ENCODE peak calls at places on chromosomes 11 and 22, in five cellular contexts. K is esophagus squamous epithelium, M is upper lobe of right lung, I is spleen, S is psoas muscle. P is an unnamed sample.

GRCh38 chr11:1017269-1018005 is 19.1 kb downstream of the MUC6 start:
- DNase-seq in S (no peak), I (no peak), M (no peak), K (no peak), P (no peak)

GRCh38 chr11:64323373-64323772 is 5.5 kb downstream of the PRDX5 start:
- DNase-seq in M (peak; percentile 41), S (no peak), K (no peak), I (no peak), P (no peak)

GRCh38 chr11:18608373-18608772 is 8.8 kb downstream of the MISFA start:
- DNase-seq in I (no peak), M (no peak), S (no peak), K (no peak), P (no peak)

GRCh38 chr11:86942212-86942611 is 13.0 kb downstream of the FZD4 start:
- DNase-seq in M (no peak), I (no peak), K (no peak), S (no peak), P (no peak)

GRCh38 chr11:57223601-57224000 is 13.4 kb downstream of the APLNR start:
- DNase-seq in K (no peak), M (no peak), I (no peak), S (no peak), P (no peak)

GRCh38 chr22:48404004-48404403 is 1423.7 kb downstream of the BRD1 start:
- DNase-seq in S (no peak), K (no peak), I (no peak), M (no peak), P (no peak)

GRCh38 chr11:129457321-129457720 is 81.7 kb downstream of the BARX2 start:
- DNase-seq in I (no peak), S (no peak), K (no peak), M (no peak), P (no peak)

GRCh38 chr11:65504671-65505433 is 6.0 kb downstream of the MALAT1 start:
- DNase-seq in S (no peak), M (no peak), K (no peak), I (no peak), P (no peak)

GRCh38 chr11:28108909-28109308 is 721 bp downstream of the METTL15 start:
- DNase-seq in K (no peak), I (no peak), S (no peak), M (no peak), P (no peak)

GRCh38 chr22:39913886-39914285 is 13.0 kb downstream of the GRAP2 start:
- DNase-seq in K (no peak), M (no peak), S (no peak), I (no peak), P (no peak)

GRCh38 chr22:20205964-20206708 is 55.3 kb upstream of the CCDC188 start:
- DNase-seq in K (no peak), M (peak; percentile 85), I (peak; percentile 92), S (peak; percentile 61), P (no peak)

GRCh38 chr11:56909080-56909479 is 79.6 kb upstream of the OR5AK2 start:
- DNase-seq in M (no peak), K (no peak), I (no peak), S (no peak), P (no peak)

GRCh38 chr22:31901388-31902137 is 42.8 kb upstream of the YWHAH start:
- DNase-seq in S (no peak), I (no peak), K (no peak), M (no peak), P (no peak)

GRCh38 chr11:79047356-79047755 is 393.5 kb downstream of the TENM4 start:
- DNase-seq in S (no peak), I (no peak), M (no peak), K (no peak), P (no peak)

GRCh38 chr11:33733978-33734377 is 2.2 kb downstream of the CD59 start:
- DNase-seq in I (no peak), K (no peak), S (no peak), M (no peak), P (no peak)

GRCh38 chr22:28907311-28908008 is 24.1 kb downstream of the ZNRF3 start:
- DNase-seq in S (no peak), M (no peak), K (no peak), I (no peak), P (no peak)

GRCh38 chr22:37733625-37734401 is 37.0 kb downstream of the TRIOBP start:
- DNase-seq in K (no peak), I (no peak), S (no peak), M (peak; percentile 75), P (no peak)

GRCh38 chr11:66559141-66559861 is 9.1 kb downstream of the CTSF start:
- DNase-seq in I (no peak), S (peak; percentile 53), M (no peak), K (no peak), P (peak; percentile 61)

GRCh38 chr11:65624931-65625627 is 9.5 kb downstream of the PCNX3 start:
- DNase-seq in M (no peak), S (no peak), K (no peak), I (no peak), P (no peak)

GRCh38 chr11:8962827-8963226 is 1.4 kb downstream of the TMEM9B start:
- DNase-seq in K (no peak), S (no peak), I (no peak), M (no peak), P (no peak)

GRCh38 chr11:62108017-62108750 is 15.6 kb upstream of the INCENP start:
- DNase-seq in M (no peak), K (no peak), S (no peak), I (no peak), P (no peak)

GRCh38 chr11:17598700-17599459 is 51.8 kb downstream of the OTOG start:
- DNase-seq in S (peak; percentile 74), I (peak; percentile 90), M (peak; percentile 81), K (no peak), P (peak; percentile 74)

GRCh38 chr11:130457909-130458729 is 9.7 kb downstream of the ADAMTS15 start:
- DNase-seq in M (no peak), K (no peak), I (no peak), S (no peak), P (no peak)

GRCh38 chr22:46979506-46979905 is 217.1 kb downstream of the TBC1D22A start:
- DNase-seq in K (no peak), I (no peak), M (no peak), S (no peak), P (no peak)

GRCh38 chr11:112523477-112523876 is 262.8 kb upstream of the PLET1 start:
- DNase-seq in K (no peak), S (no peak), M (no peak), I (no peak), P (no peak)

GRCh38 chr11:26473216-26474194 is 98.6 kb downstream of the MUC15 start:
- DNase-seq in S (no peak), I (no peak), M (no peak), K (no peak), P (no peak)

GRCh38 chr22:36926721-36927435 is 13.4 kb downstream of the CSF2RB start:
- DNase-seq in S (no peak), K (no peak), I (no peak), M (no peak), P (no peak)

GRCh38 chr11:64419818-64420485 is 61.0 kb downstream of the RPS6KA4 start:
- DNase-seq in I (no peak), M (no peak), S (no peak), K (no peak), P (peak; percentile 82)

DNA sequence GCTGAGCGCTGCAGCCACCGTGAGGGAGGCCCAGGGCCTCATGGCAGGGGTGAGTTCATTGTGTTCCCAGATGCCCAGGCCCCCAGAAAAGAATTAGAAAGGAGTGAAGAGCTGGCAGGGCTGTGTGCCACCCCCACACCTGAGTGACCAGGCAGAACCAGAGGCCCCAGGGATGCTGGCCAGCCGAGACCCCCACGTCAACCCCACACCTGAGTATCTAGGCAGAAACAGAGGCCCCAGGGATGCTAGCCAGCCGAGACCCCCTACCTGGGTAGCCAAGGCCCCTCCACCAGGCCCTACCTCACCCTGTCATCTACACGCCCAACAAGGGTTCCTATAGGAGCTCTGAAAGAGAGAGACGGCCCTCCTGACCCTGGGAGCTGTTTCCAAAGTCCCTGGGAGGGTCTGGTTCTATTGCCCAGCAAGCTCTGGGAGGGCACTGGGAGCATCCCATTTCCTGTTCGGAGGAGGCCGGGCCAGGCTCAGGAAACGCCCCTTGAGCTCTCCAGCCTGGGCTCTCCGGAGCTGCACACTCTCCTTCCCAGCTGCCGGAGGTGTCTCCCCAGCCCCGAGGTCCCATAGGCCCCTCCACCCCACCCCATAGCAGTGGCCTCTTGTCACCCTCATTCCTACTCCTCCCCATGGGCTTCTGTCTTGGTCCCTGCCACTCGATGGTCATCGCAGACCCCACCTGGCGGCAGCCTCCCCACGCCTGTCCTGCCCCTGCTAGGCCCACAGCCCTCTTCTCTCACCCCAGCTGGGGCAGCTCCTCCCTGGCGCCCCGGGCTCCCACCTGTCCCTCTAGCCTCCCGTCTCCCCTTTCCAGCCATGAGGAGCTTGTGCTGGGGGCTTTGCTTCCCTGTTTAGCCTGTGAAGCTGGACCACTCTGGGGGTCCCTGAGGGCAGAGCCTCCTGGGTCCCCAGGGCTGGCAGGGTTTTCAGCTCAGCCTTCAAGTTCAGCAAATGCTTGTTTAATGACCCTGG is 2.6 kb downstream of the TSPAN32 start:
- DNase-seq in I (peak; percentile 76), S (no peak), K (no peak), M (peak; percentile 61), P (peak; percentile 73)
- H3K27ac ChIP-seq in I (peak overlapping the region; percentile 78), S (no peak overlapping the region), K (peak overlapping the region; percentile 84), M (peak overlapping the region; percentile 48), P (peak overlapping the region; percentile 81)

GRCh38 chr11:102831128-102831708 is 12.2 kb downstream of the MMP3 start:
- DNase-seq in M (peak; percentile 77), K (no peak), I (no peak), S (peak; percentile 43), P (no peak)
- TF ChIP-seq CTCF in M (peak; percentile 37), K (no peak), I (no peak), S (no peak), P (no peak)

DNA sequence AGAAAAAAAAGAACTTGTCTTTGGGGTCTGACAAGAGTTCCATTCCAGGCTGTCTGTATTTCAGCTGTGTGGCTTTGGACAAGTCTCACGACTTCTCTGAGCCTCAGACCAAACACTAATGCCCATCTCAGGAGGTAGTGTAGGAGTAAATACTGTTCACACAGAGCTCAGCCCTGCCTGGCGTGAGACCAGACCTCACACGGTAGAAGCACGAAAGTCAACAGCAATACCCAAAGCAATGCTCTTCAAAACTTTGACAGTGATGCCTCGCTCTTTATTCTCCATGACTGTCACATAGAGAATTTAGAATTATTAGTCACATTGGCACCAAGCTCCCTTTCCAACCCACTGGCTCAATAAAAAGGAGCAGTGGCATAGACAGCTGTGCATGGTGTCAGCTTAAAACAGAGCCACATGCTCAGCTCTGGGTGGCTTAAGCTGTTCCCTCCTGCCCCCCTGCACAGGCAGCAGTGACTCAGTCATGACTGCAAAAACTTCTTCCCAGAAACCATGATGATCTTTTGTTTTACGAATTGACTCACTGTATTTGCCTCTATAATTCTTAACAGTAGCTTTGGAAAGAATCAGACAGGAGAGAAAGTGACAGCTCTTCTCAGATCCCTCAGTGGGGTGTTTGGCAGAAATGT is 74.0 kb upstream of the PHF21B start:
- DNase-seq in K (no peak), M (no peak), S (no peak), I (no peak), P (no peak)
- H3K4me3 ChIP-seq in K (no peak overlapping the region), M (no peak overlapping the region), S (no peak overlapping the region), I (no peak overlapping the region), P (no peak overlapping the region)

DNA sequence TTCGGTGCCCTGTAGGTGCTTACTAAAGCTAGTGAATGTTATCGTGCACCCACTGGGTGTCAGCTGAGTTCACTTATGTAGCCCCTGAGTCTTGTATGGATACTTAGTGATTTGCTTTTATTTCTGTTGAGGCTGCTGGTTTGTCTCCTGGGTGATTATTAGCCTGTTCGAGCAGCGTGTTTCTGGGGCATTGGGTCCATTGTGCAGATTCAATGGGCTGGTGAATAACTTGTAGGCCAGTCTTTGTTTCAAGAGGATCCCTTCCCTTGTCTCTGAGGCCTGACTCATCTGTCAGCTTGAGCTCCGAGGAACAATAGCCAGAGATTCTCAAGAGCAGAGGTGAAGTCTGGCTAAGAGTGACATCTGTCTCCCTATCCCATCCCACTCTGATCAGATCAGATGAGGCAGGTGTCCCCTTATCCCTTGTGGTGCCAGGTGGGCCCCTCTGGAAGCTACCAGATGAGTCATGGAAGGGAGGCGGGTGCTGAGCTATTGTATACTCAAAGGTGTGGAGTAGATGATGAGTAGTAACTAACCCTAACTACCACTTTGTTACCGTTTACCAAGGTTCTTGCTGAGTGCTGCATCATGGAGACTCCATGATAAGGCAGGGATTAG is 3.7 kb downstream of the MIAT start:
- DNase-seq in I (peak; percentile 41), K (no peak), M (no peak), S (no peak), P (no peak)
- H3K27ac ChIP-seq in I (no peak overlapping the region), K (no peak overlapping the region), M (no peak overlapping the region), S (no peak overlapping the region), P (no peak overlapping the region)

P was measured in coronary artery.